ENCODE peak calls at places on chromosomes 7 and 10, in five cellular contexts. S is HTR-8/SVneo, F is LHCN-M2, E is H54, B is heart left ventricle. M is an unnamed sample.

GRCh38 chr7:116728413-116728812 is 56.4 kb downstream of the MET start:
- DNase-seq in F (no peak), S (no peak), E (no peak), B (no peak), M (no peak)

GRCh38 chr10:31051703-31052102 is 20.0 kb upstream of the ZNF438 start:
- DNase-seq in F (no peak), S (no peak), E (no peak), B (no peak), M (no peak)

GRCh38 chr7:13910805-13911551 is 78.5 kb downstream of the ETV1 start:
- DNase-seq in E (no peak), S (no peak), B (no peak), F (peak; percentile 35), M (no peak)

GRCh38 chr10:96512997-96513685 is 585 bp downstream of the TLL2 start:
- DNase-seq in F (peak; percentile 18), E (no peak), B (no peak), S (no peak), M (no peak)

GRCh38 chr7:131897790-131898165 is 341.4 kb upstream of the PODXL start:
- DNase-seq in S (no peak), B (no peak), F (no peak), E (no peak), M (no peak)

GRCh38 chr7:7236041-7236440 is 53.7 kb downstream of the C1GALT1 start:
- DNase-seq in F (no peak), B (no peak), E (no peak), S (no peak), M (no peak)

GRCh38 chr10:92901819-92902234 is 53.5 kb downstream of the EXOC6 start:
- DNase-seq in B (no peak), F (no peak), S (no peak), E (no peak), M (no peak)

GRCh38 chr7:55366461-55367138 is 1.5 kb downstream of the LANCL2 start:
- DNase-seq in S (no peak), E (no peak), F (peak; percentile 27), B (no peak), M (no peak)

GRCh38 chr7:111029574-111030357 is 61.2 kb upstream of the LRRN3 start:
- DNase-seq in E (no peak), F (peak; percentile 44), S (no peak), B (no peak), M (no peak)

GRCh38 chr10:6082496-6083395 is 6.1 kb upstream of the RBM17 start:
- DNase-seq in S (no peak), F (no peak), B (no peak), E (no peak), M (no peak)

GRCh38 chr7:157211710-157212109 is 73.0 kb downstream of the UBE3C start:
- DNase-seq in B (no peak), S (no peak), E (no peak), F (peak; percentile 97), M (peak; percentile 73)

GRCh38 chr7:134324107-134324506 is 7.4 kb upstream of the SLC35B4 start:
- DNase-seq in E (no peak), B (no peak), F (no peak), S (no peak), M (no peak)

GRCh38 chr7:157189405-157189804 is 50.7 kb downstream of the UBE3C start:
- DNase-seq in E (no peak), F (no peak), B (no peak), S (no peak), M (no peak)

GRCh38 chr10:91772869-91773268 is 25.4 kb upstream of the TNKS2 start:
- DNase-seq in E (no peak), F (no peak), S (no peak), B (no peak), M (no peak)

GRCh38 chr10:2477154-2477553 is 590.2 kb upstream of the PFKP start:
- DNase-seq in S (no peak), B (no peak), F (no peak), E (no peak), M (no peak)

GRCh38 chr10:97188234-97188847 is 2.6 kb upstream of the SLIT1 start:
- DNase-seq in S (no peak), B (no peak), E (no peak), F (no peak), M (no peak)

GRCh38 chr10:4981722-4982471 is 18.7 kb downstream of the AKR1C1 start:
- DNase-seq in S (peak; percentile 5), E (no peak), F (peak; percentile 41), B (no peak), M (peak; percentile 4)

GRCh38 chr7:595621-596010 is 76.0 kb upstream of the PDGFA start:
- DNase-seq in F (no peak), S (no peak), B (no peak), E (no peak), M (no peak)

GRCh38 chr7:421056-421991 is 98.3 kb downstream of the PDGFA start:
- DNase-seq in B (no peak), F (no peak), E (no peak), S (no peak), M (no peak)

GRCh38 chr10:49738616-49739360 is 23.3 kb downstream of the OGDHL start:
- DNase-seq in B (no peak), S (no peak), E (no peak), F (no peak), M (no peak)

GRCh38 chr7:41817386-41817785 is 114.5 kb upstream of the INHBA start:
- DNase-seq in B (no peak), F (peak; percentile 64), E (peak; percentile 55), S (no peak), M (peak; percentile 38)